ENCODE peak calls at places on chromosomes 5 and 9, in five cellular contexts. F is LoVo, O is psoas muscle, N is ELR, R is right lobe of liver. Q is an unnamed sample.

GRCh38 chr9:37801959-37802711 is 1.5 kb downstream of the DCAF10 start:
- DNase-seq in F (no peak), R (no peak), N (peak), O (no peak), Q (no peak)

GRCh38 chr9:93263334-93264229 is 79.6 kb downstream of the WNK2 start:
- DNase-seq in R (no peak), O (peak), N (no peak), F (no peak), Q (peak)

GRCh38 chr9:107460153-107461023 is 29.2 kb downstream of the KLF4 start:
- DNase-seq in N (no peak), F (no peak), R (no peak), O (no peak), Q (no peak)

GRCh38 chr9:19720374-19720773 is 68.5 kb downstream of the SLC24A2 start:
- DNase-seq in N (peak), R (no peak), O (no peak), F (peak), Q (no peak)

GRCh38 chr5:136006767-136007251 is 22.0 kb upstream of the TGFBI start:
- DNase-seq in O (peak), N (peak), F (peak), R (no peak), Q (no peak)

GRCh38 chr5:74578356-74579044 is 62.0 kb downstream of the ENC1 start:
- DNase-seq in R (no peak), N (no peak), O (no peak), F (no peak), Q (no peak)

GRCh38 chr5:123670981-123671557 is 159.1 kb downstream of the CSNK1G3 start:
- DNase-seq in O (no peak), F (peak), R (no peak), N (peak), Q (no peak)

GRCh38 chr5:135990518-135991240 is 35.9 kb upstream of the LECT2 start:
- DNase-seq in N (no peak), R (no peak), F (no peak), O (no peak), Q (no peak)

GRCh38 chr5:158658439-158659230 is 441.1 kb downstream of the EBF1 start:
- DNase-seq in O (no peak), N (no peak), R (no peak), F (no peak), Q (no peak)

GRCh38 chr5:125868035-125868434 is 555.2 kb upstream of the GRAMD2B start:
- DNase-seq in N (no peak), R (no peak), O (no peak), F (no peak), Q (no peak)

GRCh38 chr9:114482602-114483001 is 22.7 kb downstream of the WHRN start:
- DNase-seq in R (no peak), F (no peak), N (no peak), O (no peak), Q (no peak)

GRCh38 chr5:178301641-178302040 is 69.0 kb upstream of the PHYKPL start:
- DNase-seq in R (no peak), N (no peak), F (no peak), O (no peak), Q (peak)

GRCh38 chr9:113882181-113882580 is 6.1 kb downstream of the ZNF618 start:
- DNase-seq in N (no peak), R (no peak), F (no peak), O (no peak), Q (no peak)

GRCh38 chr5:122845253-122846050 is at the start of gene SNX24:
- DNase-seq in R (peak), N (peak), F (peak), O (peak), Q (peak)

GRCh38 chr5:173312821-173313220 is 15.4 kb downstream of the STC2 start:
- DNase-seq in F (no peak), O (no peak), N (no peak), R (no peak), Q (no peak)

GRCh38 chr5:147805030-147805454 is 22.5 kb upstream of the JAKMIP2 start:
- DNase-seq in R (no peak), O (peak), F (no peak), N (no peak), Q (peak)

GRCh38 chr5:74109344-74109743 is 483.3 kb downstream of the ARHGEF28 start:
- DNase-seq in N (no peak), R (no peak), O (no peak), F (no peak), Q (no peak)

GRCh38 chr5:106241409-106241808 is 1429.3 kb downstream of the EFNA5 start:
- DNase-seq in F (no peak), N (peak), O (no peak), R (no peak), Q (no peak)

GRCh38 chr9:86333651-86334050 is 20.6 kb downstream of the TUT7 start:
- DNase-seq in N (no peak), O (no peak), F (no peak), R (no peak), Q (no peak)

GRCh38 chr9:125176632-125177031 is 13.0 kb downstream of the PPP6C start:
- DNase-seq in O (no peak), R (no peak), N (no peak), F (no peak), Q (no peak)

GRCh38 chr5:143985832-143986485 is 174.0 kb downstream of the HMHB1 start:
- DNase-seq in R (no peak), N (peak), O (no peak), F (peak), Q (no peak)

GRCh38 chr5:171978016-171978415 is 28.4 kb downstream of the FBXW11 start:
- DNase-seq in N (no peak), F (no peak), O (no peak), R (no peak), Q (no peak)

GRCh38 chr5:33794550-33795300 is 97.1 kb downstream of the ADAMTS12 start:
- DNase-seq in F (no peak), O (no peak), N (peak), R (no peak), Q (no peak)

GRCh38 chr5:143106175-143106574 is 297.3 kb downstream of the NR3C1 start:
- DNase-seq in O (peak), F (no peak), N (peak), R (peak), Q (no peak)

GRCh38 chr9:38284768-38285080 is 107.8 kb upstream of the ALDH1B1 start:
- DNase-seq in N (no peak), O (no peak), F (no peak), R (no peak), Q (no peak)

GRCh38 chr5:67518227-67518626 is 321.6 kb upstream of the CD180 start:
- DNase-seq in O (no peak), F (no peak), R (no peak), N (no peak), Q (no peak)